ENCODE peak calls at places on chromosomes 2 and 18, in six cellular contexts. One of them, this sample, is unnamed.

GRCh38 chr18:10320848-10321247 is 133.6 kb upstream of the APCDD1 start:
- DNase-seq in choroid plexus epithelial cell: peak
- DNase-seq in Calu3: no peak
- DNase-seq in cardiac muscle cell: no peak
- DNase-seq in A549: no peak
- DNase-seq in upper lobe of right lung: no peak
- DNase-seq in this sample: no peak

GRCh38 chr2:237353207-237353606 is 60.8 kb downstream of the COL6A3 start:
- DNase-seq in choroid plexus epithelial cell: no peak
- DNase-seq in Calu3: no peak
- DNase-seq in cardiac muscle cell: peak
- DNase-seq in A549: no peak
- DNase-seq in upper lobe of right lung: no peak
- DNase-seq in this sample: no peak

GRCh38 chr2:200757414-200757813 is 54.3 kb upstream of the BZW1 start:
- DNase-seq in choroid plexus epithelial cell: no peak
- DNase-seq in Calu3: no peak
- DNase-seq in cardiac muscle cell: no peak
- DNase-seq in A549: no peak
- DNase-seq in upper lobe of right lung: no peak
- DNase-seq in this sample: no peak

GRCh38 chr2:14451312-14451711 is 181.2 kb upstream of the LRATD1 start:
- DNase-seq in choroid plexus epithelial cell: no peak
- DNase-seq in Calu3: no peak
- DNase-seq in cardiac muscle cell: no peak
- DNase-seq in A549: no peak
- DNase-seq in upper lobe of right lung: no peak
- DNase-seq in this sample: no peak

GRCh38 chr2:12950957-12951656 is 234.4 kb downstream of the TRIB2 start:
- DNase-seq in choroid plexus epithelial cell: peak
- DNase-seq in Calu3: no peak
- DNase-seq in cardiac muscle cell: no peak
- DNase-seq in A549: no peak
- DNase-seq in upper lobe of right lung: no peak
- DNase-seq in this sample: no peak

GRCh38 chr2:101775636-101776035 is 78.1 kb downstream of the MAP4K4 start:
- DNase-seq in choroid plexus epithelial cell: no peak
- DNase-seq in Calu3: no peak
- DNase-seq in cardiac muscle cell: no peak
- DNase-seq in A549: no peak
- DNase-seq in upper lobe of right lung: no peak
- DNase-seq in this sample: no peak

GRCh38 chr18:77077836-77078456 is 54.6 kb downstream of the MBP start:
- DNase-seq in choroid plexus epithelial cell: peak
- DNase-seq in Calu3: no peak
- DNase-seq in cardiac muscle cell: no peak
- DNase-seq in A549: no peak
- DNase-seq in upper lobe of right lung: no peak
- DNase-seq in this sample: no peak

GRCh38 chr2:190181066-190181681 is 118.6 kb upstream of the MSTN start:
- DNase-seq in choroid plexus epithelial cell: no peak
- DNase-seq in Calu3: no peak
- DNase-seq in cardiac muscle cell: no peak
- DNase-seq in A549: no peak
- DNase-seq in upper lobe of right lung: no peak
- DNase-seq in this sample: no peak

GRCh38 chr2:112646102-112646719 is 472 bp downstream of the SLC20A1 start:
- DNase-seq in choroid plexus epithelial cell: no peak
- DNase-seq in Calu3: peak
- DNase-seq in cardiac muscle cell: no peak
- DNase-seq in A549: no peak
- DNase-seq in upper lobe of right lung: no peak
- DNase-seq in this sample: no peak

GRCh38 chr2:98664323-98664722 is 55.9 kb downstream of the UNC50 start:
- DNase-seq in choroid plexus epithelial cell: no peak
- DNase-seq in Calu3: peak
- DNase-seq in cardiac muscle cell: no peak
- DNase-seq in A549: no peak
- DNase-seq in upper lobe of right lung: no peak
- DNase-seq in this sample: no peak

GRCh38 chr2:230812041-230812440 is 52.7 kb upstream of the ITM2C start:
- DNase-seq in choroid plexus epithelial cell: no peak
- DNase-seq in Calu3: no peak
- DNase-seq in cardiac muscle cell: no peak
- DNase-seq in A549: no peak
- DNase-seq in upper lobe of right lung: no peak
- DNase-seq in this sample: no peak

GRCh38 chr2:172101008-172101706 is 1.5 kb downstream of the DLX2 start:
- DNase-seq in choroid plexus epithelial cell: no peak
- DNase-seq in Calu3: no peak
- DNase-seq in cardiac muscle cell: no peak
- DNase-seq in A549: no peak
- DNase-seq in upper lobe of right lung: no peak
- DNase-seq in this sample: no peak

GRCh38 chr2:38509322-38509946 is 93.3 kb downstream of the HNRNPLL start:
- DNase-seq in choroid plexus epithelial cell: peak
- DNase-seq in Calu3: no peak
- DNase-seq in cardiac muscle cell: no peak
- DNase-seq in A549: no peak
- DNase-seq in upper lobe of right lung: no peak
- DNase-seq in this sample: no peak

GRCh38 chr2:12302691-12303090 is 414.0 kb upstream of the TRIB2 start:
- DNase-seq in choroid plexus epithelial cell: no peak
- DNase-seq in Calu3: no peak
- DNase-seq in cardiac muscle cell: no peak
- DNase-seq in A549: no peak
- DNase-seq in upper lobe of right lung: no peak
- DNase-seq in this sample: no peak

GRCh38 chr18:9106094-9106493 is 3.6 kb downstream of the NDUFV2 start:
- DNase-seq in choroid plexus epithelial cell: no peak
- DNase-seq in Calu3: no peak
- DNase-seq in cardiac muscle cell: no peak
- DNase-seq in A549: no peak
- DNase-seq in upper lobe of right lung: no peak
- DNase-seq in this sample: no peak

GRCh38 chr2:52613064-52613463 is 1154.5 kb upstream of the CHAC2 start:
- DNase-seq in choroid plexus epithelial cell: peak
- DNase-seq in Calu3: no peak
- DNase-seq in cardiac muscle cell: peak
- DNase-seq in A549: peak
- DNase-seq in upper lobe of right lung: no peak
- DNase-seq in this sample: peak

GRCh38 chr2:158999458-158999857 is 31.0 kb downstream of the TANC1 start:
- DNase-seq in choroid plexus epithelial cell: peak
- DNase-seq in Calu3: no peak
- DNase-seq in cardiac muscle cell: no peak
- DNase-seq in A549: peak
- DNase-seq in upper lobe of right lung: no peak
- DNase-seq in this sample: no peak

GRCh38 chr18:27605107-27605834 is 420.2 kb upstream of the CHST9 start:
- DNase-seq in choroid plexus epithelial cell: peak
- DNase-seq in Calu3: peak
- DNase-seq in cardiac muscle cell: peak
- DNase-seq in A549: peak
- DNase-seq in upper lobe of right lung: no peak
- DNase-seq in this sample: peak

GRCh38 chr2:37832590-37833197 is 92.4 kb upstream of the RMDN2 start:
- DNase-seq in choroid plexus epithelial cell: peak
- DNase-seq in Calu3: peak
- DNase-seq in cardiac muscle cell: peak
- DNase-seq in A549: peak
- DNase-seq in upper lobe of right lung: peak
- DNase-seq in this sample: peak

GRCh38 chr2:19649785-19650380 is 251.9 kb downstream of the TTC32 start:
- DNase-seq in choroid plexus epithelial cell: peak
- DNase-seq in Calu3: no peak
- DNase-seq in cardiac muscle cell: peak
- DNase-seq in A549: peak
- DNase-seq in upper lobe of right lung: no peak
- DNase-seq in this sample: no peak

GRCh38 chr2:9050122-9050809 is 46.8 kb upstream of the MBOAT2 start:
- DNase-seq in choroid plexus epithelial cell: no peak
- DNase-seq in Calu3: no peak
- DNase-seq in cardiac muscle cell: no peak
- DNase-seq in A549: no peak
- DNase-seq in upper lobe of right lung: no peak
- DNase-seq in this sample: no peak

GRCh38 chr2:36300697-36301096 is 54.9 kb upstream of the CRIM1 start:
- DNase-seq in choroid plexus epithelial cell: no peak
- DNase-seq in Calu3: no peak
- DNase-seq in cardiac muscle cell: no peak
- DNase-seq in A549: no peak
- DNase-seq in upper lobe of right lung: no peak
- DNase-seq in this sample: no peak

GRCh38 chr18:74571895-74572680 is 25.6 kb upstream of the ZNF407 start:
- DNase-seq in choroid plexus epithelial cell: no peak
- DNase-seq in Calu3: no peak
- DNase-seq in cardiac muscle cell: no peak
- DNase-seq in A549: no peak
- DNase-seq in upper lobe of right lung: no peak
- DNase-seq in this sample: no peak

GRCh38 chr2:10022041-10022421 is 21.3 kb upstream of the KLF11 start:
- DNase-seq in choroid plexus epithelial cell: no peak
- DNase-seq in Calu3: no peak
- DNase-seq in cardiac muscle cell: no peak
- DNase-seq in A549: no peak
- DNase-seq in upper lobe of right lung: no peak
- DNase-seq in this sample: no peak

GRCh38 chr2:71347517-71347916 is 15.9 kb downstream of the ZNF638 start:
- DNase-seq in choroid plexus epithelial cell: peak
- DNase-seq in Calu3: no peak
- DNase-seq in cardiac muscle cell: peak
- DNase-seq in A549: no peak
- DNase-seq in upper lobe of right lung: no peak
- DNase-seq in this sample: peak

GRCh38 chr2:198073253-198073652 is 268.9 kb downstream of the PLCL1 start:
- DNase-seq in choroid plexus epithelial cell: no peak
- DNase-seq in Calu3: no peak
- DNase-seq in cardiac muscle cell: no peak
- DNase-seq in A549: no peak
- DNase-seq in upper lobe of right lung: no peak
- DNase-seq in this sample: no peak

GRCh38 chr2:10389596-10389995 is 58.5 kb downstream of the ODC1 start:
- DNase-seq in choroid plexus epithelial cell: no peak
- DNase-seq in Calu3: no peak
- DNase-seq in cardiac muscle cell: no peak
- DNase-seq in A549: no peak
- DNase-seq in upper lobe of right lung: no peak
- DNase-seq in this sample: no peak

GRCh38 chr2:174577967-174578589 is 19.5 kb downstream of the WIPF1 start:
- DNase-seq in choroid plexus epithelial cell: peak
- DNase-seq in Calu3: peak
- DNase-seq in cardiac muscle cell: peak
- DNase-seq in A549: peak
- DNase-seq in upper lobe of right lung: no peak
- DNase-seq in this sample: peak

GRCh38 chr2:166803314-166803986 is 84.8 kb upstream of the XIRP2 start:
- DNase-seq in choroid plexus epithelial cell: peak
- DNase-seq in Calu3: no peak
- DNase-seq in cardiac muscle cell: peak
- DNase-seq in A549: no peak
- DNase-seq in upper lobe of right lung: no peak
- DNase-seq in this sample: no peak

DNA sequence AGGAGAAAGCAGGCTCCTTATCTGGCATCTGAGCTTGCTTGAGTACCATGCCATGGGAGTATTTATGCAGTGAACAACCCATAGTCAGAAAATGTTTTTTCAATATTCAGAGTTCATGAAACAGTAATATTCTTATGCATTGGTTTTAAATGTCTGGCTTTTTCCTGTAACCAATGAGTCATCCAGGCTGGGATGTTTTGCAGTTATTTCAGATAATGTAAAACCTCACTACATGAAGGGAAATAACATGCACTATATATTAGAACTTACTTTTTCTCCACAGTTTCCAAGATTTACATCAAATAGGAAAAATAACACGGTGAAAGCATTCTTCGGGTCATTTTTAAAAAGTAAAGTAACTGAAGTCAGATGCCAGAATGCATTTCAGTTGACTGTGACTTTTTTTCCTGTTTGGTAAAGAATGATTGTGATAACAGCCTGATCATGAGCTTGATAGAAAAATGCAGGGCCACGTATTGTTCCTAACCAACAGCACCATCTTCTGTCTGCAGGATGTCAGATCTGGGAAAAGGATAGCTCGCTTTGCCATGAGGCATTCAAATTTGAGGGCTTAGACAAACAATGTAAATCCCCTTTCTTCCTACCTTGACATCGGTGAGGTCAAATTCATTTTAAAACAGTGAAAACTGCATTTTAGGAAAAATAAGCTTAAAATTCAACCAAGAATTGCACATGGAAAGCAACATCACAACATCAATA is 152.8 kb downstream of the DSC3 start:
- DNase-seq in choroid plexus epithelial cell: peak
- DNase-seq in Calu3: peak
- DNase-seq in cardiac muscle cell: peak
- DNase-seq in A549: peak
- DNase-seq in upper lobe of right lung: no peak
- DNase-seq in this sample: peak
- TF ChIP-seq CTCF in choroid plexus epithelial cell: peak
- TF ChIP-seq CTCF in Calu3: peak
- TF ChIP-seq CTCF in cardiac muscle cell: no peak
- TF ChIP-seq CTCF in A549: no peak
- TF ChIP-seq CTCF in upper lobe of right lung: peak
- TF ChIP-seq CTCF in this sample: peak

DNA sequence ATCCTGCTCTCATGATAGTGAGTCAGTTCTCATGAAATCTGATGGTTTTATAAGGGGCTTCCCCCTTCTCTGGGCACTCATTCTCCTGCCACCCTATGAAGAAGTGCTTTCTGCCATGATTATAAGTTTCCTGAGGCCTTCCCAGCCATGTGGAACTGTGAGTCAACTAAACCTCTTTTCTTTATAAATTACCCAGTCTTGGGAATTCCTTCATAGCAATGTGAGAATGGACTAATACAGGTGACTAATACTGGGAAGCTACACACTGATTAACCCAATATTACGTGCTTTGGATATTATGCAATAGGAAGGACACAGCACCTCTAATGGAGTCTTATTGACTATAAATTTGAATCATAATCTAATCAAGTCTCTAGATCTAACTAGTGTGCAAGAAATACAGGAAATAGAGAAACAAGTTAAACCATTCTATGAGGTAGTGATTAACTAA is 107.2 kb upstream of the ETAA1 start:
- DNase-seq in choroid plexus epithelial cell: peak
- DNase-seq in Calu3: peak
- DNase-seq in cardiac muscle cell: no peak
- DNase-seq in A549: peak
- DNase-seq in upper lobe of right lung: no peak
- DNase-seq in this sample: no peak
- TF ChIP-seq CTCF in choroid plexus epithelial cell: no peak
- TF ChIP-seq CTCF in Calu3: no peak
- TF ChIP-seq CTCF in cardiac muscle cell: no peak
- TF ChIP-seq CTCF in A549: no peak
- TF ChIP-seq CTCF in upper lobe of right lung: no peak
- TF ChIP-seq CTCF in this sample: no peak

GRCh38 chr2:43105586-43106562 is 120.5 kb downstream of the ZFP36L2 start:
- DNase-seq in choroid plexus epithelial cell: peak
- DNase-seq in Calu3: peak
- DNase-seq in cardiac muscle cell: no peak
- DNase-seq in A549: peak
- DNase-seq in upper lobe of right lung: no peak
- DNase-seq in this sample: no peak
- TF ChIP-seq CTCF in choroid plexus epithelial cell: peak
- TF ChIP-seq CTCF in Calu3: no peak
- TF ChIP-seq CTCF in cardiac muscle cell: peak
- TF ChIP-seq CTCF in A549: no peak
- TF ChIP-seq CTCF in upper lobe of right lung: peak
- TF ChIP-seq CTCF in this sample: peak

GRCh38 chr2:186780701-186781316 is 68.2 kb downstream of the ZSWIM2 start:
- DNase-seq in choroid plexus epithelial cell: peak
- DNase-seq in Calu3: peak
- DNase-seq in cardiac muscle cell: peak
- DNase-seq in A549: peak
- DNase-seq in upper lobe of right lung: no peak
- DNase-seq in this sample: no peak
- TF ChIP-seq CTCF in choroid plexus epithelial cell: peak
- TF ChIP-seq CTCF in Calu3: no peak
- TF ChIP-seq CTCF in cardiac muscle cell: peak
- TF ChIP-seq CTCF in A549: peak
- TF ChIP-seq CTCF in upper lobe of right lung: no peak
- TF ChIP-seq CTCF in this sample: no peak